ENCODE peak calls at places on chromosomes 13 and 19, in six cellular contexts. One of them, this sample, is unnamed.

GRCh38 chr19:29001922-29002247 is 211.1 kb downstream of the UQCRFS1 start:
- DNase-seq in memory B cell: no peak
- DNase-seq in NCI-H1930: no peak
- DNase-seq in activated T-helper 1 cell treated with Interleukin-2 at 50 U/mL for 16 hours: no peak
- DNase-seq in cardiac muscle cell: no peak
- DNase-seq in GM13977: no peak
- DNase-seq in this sample: no peak

GRCh38 chr19:35872180-35872579 is 3.8 kb downstream of the APLP1 start:
- DNase-seq in memory B cell: no peak
- DNase-seq in NCI-H1930: no peak
- DNase-seq in activated T-helper 1 cell treated with Interleukin-2 at 50 U/mL for 16 hours: no peak
- DNase-seq in cardiac muscle cell: no peak
- DNase-seq in GM13977: no peak
- DNase-seq in this sample: no peak

GRCh38 chr13:95641961-95642621 is 2.4 kb downstream of the DZIP1 start:
- DNase-seq in memory B cell: no peak
- DNase-seq in NCI-H1930: no peak
- DNase-seq in activated T-helper 1 cell treated with Interleukin-2 at 50 U/mL for 16 hours: no peak
- DNase-seq in cardiac muscle cell: peak; percentile 32
- DNase-seq in GM13977: peak; percentile 34
- DNase-seq in this sample: no peak

GRCh38 chr19:28372800-28373199 is 840.2 kb downstream of the UQCRFS1 start:
- DNase-seq in memory B cell: no peak
- DNase-seq in NCI-H1930: no peak
- DNase-seq in activated T-helper 1 cell treated with Interleukin-2 at 50 U/mL for 16 hours: no peak
- DNase-seq in cardiac muscle cell: no peak
- DNase-seq in GM13977: no peak
- DNase-seq in this sample: no peak

GRCh38 chr13:98300956-98301641 is 124.0 kb upstream of the RNF113B start:
- DNase-seq in memory B cell: no peak
- DNase-seq in NCI-H1930: no peak
- DNase-seq in activated T-helper 1 cell treated with Interleukin-2 at 50 U/mL for 16 hours: no peak
- DNase-seq in cardiac muscle cell: no peak
- DNase-seq in GM13977: no peak
- DNase-seq in this sample: peak; percentile 43

GRCh38 chr13:46295531-46296464 is 84.1 kb downstream of the LRRC63 start:
- DNase-seq in memory B cell: peak; percentile 19
- DNase-seq in NCI-H1930: no peak
- DNase-seq in activated T-helper 1 cell treated with Interleukin-2 at 50 U/mL for 16 hours: peak; percentile 45
- DNase-seq in cardiac muscle cell: no peak
- DNase-seq in GM13977: peak; percentile 15
- DNase-seq in this sample: peak; percentile 97

GRCh38 chr13:33183431-33184130 is 102.0 kb downstream of the STARD13 start:
- DNase-seq in memory B cell: no peak
- DNase-seq in NCI-H1930: no peak
- DNase-seq in activated T-helper 1 cell treated with Interleukin-2 at 50 U/mL for 16 hours: no peak
- DNase-seq in cardiac muscle cell: no peak
- DNase-seq in GM13977: no peak
- DNase-seq in this sample: peak; percentile 65

GRCh38 chr19:18233224-18233825 is 7.1 kb upstream of the PDE4C start:
- DNase-seq in memory B cell: peak; percentile 47
- DNase-seq in NCI-H1930: no peak
- DNase-seq in activated T-helper 1 cell treated with Interleukin-2 at 50 U/mL for 16 hours: peak; percentile 12
- DNase-seq in cardiac muscle cell: peak; percentile 89
- DNase-seq in GM13977: peak; percentile 84
- DNase-seq in this sample: no peak

GRCh38 chr13:38758278-38758677 is 71.4 kb downstream of the FREM2 start:
- DNase-seq in memory B cell: no peak
- DNase-seq in NCI-H1930: no peak
- DNase-seq in activated T-helper 1 cell treated with Interleukin-2 at 50 U/mL for 16 hours: no peak
- DNase-seq in cardiac muscle cell: no peak
- DNase-seq in GM13977: no peak
- DNase-seq in this sample: no peak

GRCh38 chr13:63184693-63185092 is 1769.0 kb upstream of the PCDH20 start:
- DNase-seq in memory B cell: no peak
- DNase-seq in NCI-H1930: no peak
- DNase-seq in activated T-helper 1 cell treated with Interleukin-2 at 50 U/mL for 16 hours: no peak
- DNase-seq in cardiac muscle cell: peak; percentile 3
- DNase-seq in GM13977: no peak
- DNase-seq in this sample: no peak

GRCh38 chr13:112213467-112214245 is 146.7 kb downstream of the SOX1 start:
- DNase-seq in memory B cell: no peak
- DNase-seq in NCI-H1930: peak; percentile 58
- DNase-seq in activated T-helper 1 cell treated with Interleukin-2 at 50 U/mL for 16 hours: no peak
- DNase-seq in cardiac muscle cell: no peak
- DNase-seq in GM13977: no peak
- DNase-seq in this sample: no peak

GRCh38 chr13:35763805-35764170 is 287.3 kb upstream of the MAB21L1 start:
- DNase-seq in memory B cell: no peak
- DNase-seq in NCI-H1930: no peak
- DNase-seq in activated T-helper 1 cell treated with Interleukin-2 at 50 U/mL for 16 hours: no peak
- DNase-seq in cardiac muscle cell: no peak
- DNase-seq in GM13977: no peak
- DNase-seq in this sample: no peak

GRCh38 chr13:76884167-76884566 is 2.0 kb downstream of the KCTD12 start:
- DNase-seq in memory B cell: no peak
- DNase-seq in NCI-H1930: peak; percentile 18
- DNase-seq in activated T-helper 1 cell treated with Interleukin-2 at 50 U/mL for 16 hours: no peak
- DNase-seq in cardiac muscle cell: peak; percentile 73
- DNase-seq in GM13977: no peak
- DNase-seq in this sample: no peak

GRCh38 chr19:46904114-46905060 is 43.6 kb downstream of the ARHGAP35 start:
- DNase-seq in memory B cell: no peak
- DNase-seq in NCI-H1930: no peak
- DNase-seq in activated T-helper 1 cell treated with Interleukin-2 at 50 U/mL for 16 hours: no peak
- DNase-seq in cardiac muscle cell: no peak
- DNase-seq in GM13977: no peak
- DNase-seq in this sample: peak; percentile 94

GRCh38 chr13:92827503-92827902 is 399.1 kb upstream of the GPC6 start:
- DNase-seq in memory B cell: no peak
- DNase-seq in NCI-H1930: no peak
- DNase-seq in activated T-helper 1 cell treated with Interleukin-2 at 50 U/mL for 16 hours: no peak
- DNase-seq in cardiac muscle cell: no peak
- DNase-seq in GM13977: no peak
- DNase-seq in this sample: no peak

GRCh38 chr13:94362411-94362909 is 117.0 kb downstream of the DCT start:
- DNase-seq in memory B cell: peak; percentile 40
- DNase-seq in NCI-H1930: peak; percentile 64
- DNase-seq in activated T-helper 1 cell treated with Interleukin-2 at 50 U/mL for 16 hours: peak; percentile 29
- DNase-seq in cardiac muscle cell: peak; percentile 80
- DNase-seq in GM13977: peak; percentile 68
- DNase-seq in this sample: peak; percentile 50

GRCh38 chr19:50894478-50895356 is 16.5 kb downstream of the KLK4 start:
- DNase-seq in memory B cell: no peak
- DNase-seq in NCI-H1930: no peak
- DNase-seq in activated T-helper 1 cell treated with Interleukin-2 at 50 U/mL for 16 hours: no peak
- DNase-seq in cardiac muscle cell: no peak
- DNase-seq in GM13977: no peak
- DNase-seq in this sample: no peak

GRCh38 chr13:35190241-35190640 is 248.2 kb downstream of the NBEA start:
- DNase-seq in memory B cell: no peak
- DNase-seq in NCI-H1930: no peak
- DNase-seq in activated T-helper 1 cell treated with Interleukin-2 at 50 U/mL for 16 hours: no peak
- DNase-seq in cardiac muscle cell: no peak
- DNase-seq in GM13977: no peak
- DNase-seq in this sample: peak; percentile 34

GRCh38 chr19:49672131-49672919 is 4.7 kb upstream of the PRMT1 start:
- DNase-seq in memory B cell: peak; percentile 71
- DNase-seq in NCI-H1930: peak; percentile 73
- DNase-seq in activated T-helper 1 cell treated with Interleukin-2 at 50 U/mL for 16 hours: peak; percentile 60
- DNase-seq in cardiac muscle cell: peak; percentile 91
- DNase-seq in GM13977: peak; percentile 91
- DNase-seq in this sample: no peak

GRCh38 chr13:29543230-29544215 is 52.0 kb downstream of the SLC7A1 start:
- DNase-seq in memory B cell: no peak
- DNase-seq in NCI-H1930: no peak
- DNase-seq in activated T-helper 1 cell treated with Interleukin-2 at 50 U/mL for 16 hours: no peak
- DNase-seq in cardiac muscle cell: no peak
- DNase-seq in GM13977: peak; percentile 87
- DNase-seq in this sample: no peak

GRCh38 chr19:17390665-17391370 is 3.2 kb downstream of the CCDC194 start:
- DNase-seq in memory B cell: peak; percentile 73
- DNase-seq in NCI-H1930: peak; percentile 81
- DNase-seq in activated T-helper 1 cell treated with Interleukin-2 at 50 U/mL for 16 hours: peak; percentile 84
- DNase-seq in cardiac muscle cell: peak; percentile 97
- DNase-seq in GM13977: peak; percentile 99
- DNase-seq in this sample: peak; percentile 51

GRCh38 chr19:52601025-52601973 is 31.2 kb downstream of the ZNF701 start:
- DNase-seq in memory B cell: peak; percentile 90
- DNase-seq in NCI-H1930: peak; percentile 87
- DNase-seq in activated T-helper 1 cell treated with Interleukin-2 at 50 U/mL for 16 hours: peak; percentile 89
- DNase-seq in cardiac muscle cell: peak; percentile 94
- DNase-seq in GM13977: peak; percentile 92
- DNase-seq in this sample: peak; percentile 54

GRCh38 chr13:35917252-35917941 is 213.8 kb downstream of the DCLK1 start:
- DNase-seq in memory B cell: no peak
- DNase-seq in NCI-H1930: no peak
- DNase-seq in activated T-helper 1 cell treated with Interleukin-2 at 50 U/mL for 16 hours: no peak
- DNase-seq in cardiac muscle cell: no peak
- DNase-seq in GM13977: no peak
- DNase-seq in this sample: no peak

GRCh38 chr19:52665529-52665928 is 27.4 kb upstream of the ZNF83 start:
- DNase-seq in memory B cell: no peak
- DNase-seq in NCI-H1930: no peak
- DNase-seq in activated T-helper 1 cell treated with Interleukin-2 at 50 U/mL for 16 hours: no peak
- DNase-seq in cardiac muscle cell: no peak
- DNase-seq in GM13977: no peak
- DNase-seq in this sample: no peak

GRCh38 chr13:33590936-33591335 is 227.0 kb upstream of the RFC3 start:
- DNase-seq in memory B cell: no peak
- DNase-seq in NCI-H1930: no peak
- DNase-seq in activated T-helper 1 cell treated with Interleukin-2 at 50 U/mL for 16 hours: no peak
- DNase-seq in cardiac muscle cell: no peak
- DNase-seq in GM13977: no peak
- DNase-seq in this sample: no peak

GRCh38 chr19:53076984-53077383 is 26.2 kb downstream of the ZNF160 start:
- DNase-seq in memory B cell: no peak
- DNase-seq in NCI-H1930: no peak
- DNase-seq in activated T-helper 1 cell treated with Interleukin-2 at 50 U/mL for 16 hours: no peak
- DNase-seq in cardiac muscle cell: peak; percentile 81
- DNase-seq in GM13977: no peak
- DNase-seq in this sample: no peak

GRCh38 chr19:38264486-38265212 is at the start of gene SPINT2:
- DNase-seq in memory B cell: no peak
- DNase-seq in NCI-H1930: peak; percentile 99
- DNase-seq in activated T-helper 1 cell treated with Interleukin-2 at 50 U/mL for 16 hours: peak; percentile 67
- DNase-seq in cardiac muscle cell: peak; percentile 89
- DNase-seq in GM13977: peak; percentile 82
- DNase-seq in this sample: no peak

GRCh38 chr19:6740589-6741348 is 1.3 kb downstream of the TRIP10 start:
- DNase-seq in memory B cell: peak; percentile 30
- DNase-seq in NCI-H1930: no peak
- DNase-seq in activated T-helper 1 cell treated with Interleukin-2 at 50 U/mL for 16 hours: peak; percentile 15
- DNase-seq in cardiac muscle cell: peak; percentile 58
- DNase-seq in GM13977: no peak
- DNase-seq in this sample: no peak

GRCh38 chr13:50882816-50883215 is 26.8 kb upstream of the RNASEH2B start:
- DNase-seq in memory B cell: no peak
- DNase-seq in NCI-H1930: no peak
- DNase-seq in activated T-helper 1 cell treated with Interleukin-2 at 50 U/mL for 16 hours: no peak
- DNase-seq in cardiac muscle cell: no peak
- DNase-seq in GM13977: no peak
- DNase-seq in this sample: no peak

GRCh38 chr13:42355118-42355840 is 83.3 kb downstream of the AKAP11 start:
- DNase-seq in memory B cell: no peak
- DNase-seq in NCI-H1930: no peak
- DNase-seq in activated T-helper 1 cell treated with Interleukin-2 at 50 U/mL for 16 hours: peak; percentile 26
- DNase-seq in cardiac muscle cell: peak; percentile 39
- DNase-seq in GM13977: peak; percentile 16
- DNase-seq in this sample: no peak

GRCh38 chr19:36013280-36014028 is 559 bp downstream of the ALKBH6 start:
- DNase-seq in memory B cell: no peak
- DNase-seq in NCI-H1930: no peak
- DNase-seq in activated T-helper 1 cell treated with Interleukin-2 at 50 U/mL for 16 hours: no peak
- DNase-seq in cardiac muscle cell: no peak
- DNase-seq in GM13977: no peak
- DNase-seq in this sample: no peak

GRCh38 chr19:32343550-32344262 is 1.7 kb upstream of the ZNF507 start:
- DNase-seq in memory B cell: no peak
- DNase-seq in NCI-H1930: no peak
- DNase-seq in activated T-helper 1 cell treated with Interleukin-2 at 50 U/mL for 16 hours: no peak
- DNase-seq in cardiac muscle cell: no peak
- DNase-seq in GM13977: no peak
- DNase-seq in this sample: no peak

GRCh38 chr13:38879278-38879677 is 111.4 kb downstream of the STOML3 start:
- DNase-seq in memory B cell: no peak
- DNase-seq in NCI-H1930: no peak
- DNase-seq in activated T-helper 1 cell treated with Interleukin-2 at 50 U/mL for 16 hours: no peak
- DNase-seq in cardiac muscle cell: peak; percentile 2
- DNase-seq in GM13977: no peak
- DNase-seq in this sample: no peak

GRCh38 chr19:16893686-16893990 is 4.8 kb downstream of the F2RL3 start:
- DNase-seq in memory B cell: peak; percentile 39
- DNase-seq in NCI-H1930: no peak
- DNase-seq in activated T-helper 1 cell treated with Interleukin-2 at 50 U/mL for 16 hours: no peak
- DNase-seq in cardiac muscle cell: no peak
- DNase-seq in GM13977: peak; percentile 61
- DNase-seq in this sample: no peak

GRCh38 chr19:43463381-43464088 is 1.9 kb downstream of the LYPD3 start:
- DNase-seq in memory B cell: peak; percentile 96
- DNase-seq in NCI-H1930: peak; percentile 95
- DNase-seq in activated T-helper 1 cell treated with Interleukin-2 at 50 U/mL for 16 hours: peak; percentile 99
- DNase-seq in cardiac muscle cell: peak; percentile 96
- DNase-seq in GM13977: peak; percentile 98
- DNase-seq in this sample: peak; percentile 49

GRCh38 chr13:80374453-80374852 is 33.5 kb upstream of the SPRY2 start:
- DNase-seq in memory B cell: no peak
- DNase-seq in NCI-H1930: no peak
- DNase-seq in activated T-helper 1 cell treated with Interleukin-2 at 50 U/mL for 16 hours: no peak
- DNase-seq in cardiac muscle cell: no peak
- DNase-seq in GM13977: no peak
- DNase-seq in this sample: no peak

GRCh38 chr13:22270881-22271280 is 600.0 kb downstream of the FGF9 start:
- DNase-seq in memory B cell: no peak
- DNase-seq in NCI-H1930: no peak
- DNase-seq in activated T-helper 1 cell treated with Interleukin-2 at 50 U/mL for 16 hours: no peak
- DNase-seq in cardiac muscle cell: no peak
- DNase-seq in GM13977: no peak
- DNase-seq in this sample: no peak

GRCh38 chr13:35956074-35956473 is 175.1 kb downstream of the DCLK1 start:
- DNase-seq in memory B cell: no peak
- DNase-seq in NCI-H1930: no peak
- DNase-seq in activated T-helper 1 cell treated with Interleukin-2 at 50 U/mL for 16 hours: no peak
- DNase-seq in cardiac muscle cell: no peak
- DNase-seq in GM13977: no peak
- DNase-seq in this sample: no peak

GRCh38 chr19:41324231-41324702 is 14.3 kb downstream of the CCDC97 start:
- DNase-seq in memory B cell: no peak
- DNase-seq in NCI-H1930: no peak
- DNase-seq in activated T-helper 1 cell treated with Interleukin-2 at 50 U/mL for 16 hours: no peak
- DNase-seq in cardiac muscle cell: no peak
- DNase-seq in GM13977: no peak
- DNase-seq in this sample: no peak